ENCODE peak calls at places on chromosome 13, in ten cellular contexts. One of them, this sample, is unnamed.

GRCh38 chr13:33227927-33228644 is 57.5 kb downstream of the STARD13 start:
- DNase-seq in hippocampal formation: no peak
- DNase-seq in activated naive CD4-positive, alpha-beta T cell treated with anti-CD3 and anti-CD28 coated beads, Interleukin-2, amount 50 U/mL, for 72 hours: no peak
- DNase-seq in GM04504: no peak
- DNase-seq in activated T-helper 1 cell treated with Interleukin-2 at 50 U/mL for 16 hours: no peak
- DNase-seq in activated B cell treated with CpG ODN at 0.5 μM for 24 hours: no peak
- DNase-seq in progenitor cell of endocrine pancreas: no peak
- DNase-seq in stimulated activated CD8-positive, alpha-beta memory T cell treated with anti-CD3 and anti-CD28 coated beads, Interleukin-4, amount 100 ng/mL, for 48 hours: no peak
- DNase-seq in ascending aorta: no peak
- DNase-seq in lower leg skin: no peak
- DNase-seq in this sample: no peak

GRCh38 chr13:113309481-113309880 is 12.4 kb downstream of the LAMP1 start:
- DNase-seq in hippocampal formation: no peak
- DNase-seq in activated naive CD4-positive, alpha-beta T cell treated with anti-CD3 and anti-CD28 coated beads, Interleukin-2, amount 50 U/mL, for 72 hours: no peak
- DNase-seq in GM04504: no peak
- DNase-seq in activated T-helper 1 cell treated with Interleukin-2 at 50 U/mL for 16 hours: no peak
- DNase-seq in activated B cell treated with CpG ODN at 0.5 μM for 24 hours: no peak
- DNase-seq in progenitor cell of endocrine pancreas: no peak
- DNase-seq in stimulated activated CD8-positive, alpha-beta memory T cell treated with anti-CD3 and anti-CD28 coated beads, Interleukin-4, amount 100 ng/mL, for 48 hours: no peak
- DNase-seq in ascending aorta: no peak
- DNase-seq in lower leg skin: no peak
- DNase-seq in this sample: no peak

GRCh38 chr13:76848596-76848995 is 37.6 kb downstream of the KCTD12 start:
- DNase-seq in hippocampal formation: no peak
- DNase-seq in activated naive CD4-positive, alpha-beta T cell treated with anti-CD3 and anti-CD28 coated beads, Interleukin-2, amount 50 U/mL, for 72 hours: no peak
- DNase-seq in GM04504: no peak
- DNase-seq in activated T-helper 1 cell treated with Interleukin-2 at 50 U/mL for 16 hours: no peak
- DNase-seq in activated B cell treated with CpG ODN at 0.5 μM for 24 hours: no peak
- DNase-seq in progenitor cell of endocrine pancreas: no peak
- DNase-seq in stimulated activated CD8-positive, alpha-beta memory T cell treated with anti-CD3 and anti-CD28 coated beads, Interleukin-4, amount 100 ng/mL, for 48 hours: no peak
- DNase-seq in ascending aorta: peak; percentile 63
- DNase-seq in lower leg skin: no peak
- DNase-seq in this sample: no peak

GRCh38 chr13:113393226-113393571 is 29.3 kb upstream of the GRTP1 start:
- DNase-seq in hippocampal formation: no peak
- DNase-seq in activated naive CD4-positive, alpha-beta T cell treated with anti-CD3 and anti-CD28 coated beads, Interleukin-2, amount 50 U/mL, for 72 hours: no peak
- DNase-seq in GM04504: no peak
- DNase-seq in activated T-helper 1 cell treated with Interleukin-2 at 50 U/mL for 16 hours: no peak
- DNase-seq in activated B cell treated with CpG ODN at 0.5 μM for 24 hours: no peak
- DNase-seq in progenitor cell of endocrine pancreas: no peak
- DNase-seq in stimulated activated CD8-positive, alpha-beta memory T cell treated with anti-CD3 and anti-CD28 coated beads, Interleukin-4, amount 100 ng/mL, for 48 hours: no peak
- DNase-seq in ascending aorta: peak; percentile 64
- DNase-seq in lower leg skin: peak; percentile 83
- DNase-seq in this sample: no peak

GRCh38 chr13:22736768-22737092 is 444.0 kb upstream of the SGCG start:
- DNase-seq in hippocampal formation: no peak
- DNase-seq in activated naive CD4-positive, alpha-beta T cell treated with anti-CD3 and anti-CD28 coated beads, Interleukin-2, amount 50 U/mL, for 72 hours: no peak
- DNase-seq in GM04504: no peak
- DNase-seq in activated T-helper 1 cell treated with Interleukin-2 at 50 U/mL for 16 hours: no peak
- DNase-seq in activated B cell treated with CpG ODN at 0.5 μM for 24 hours: no peak
- DNase-seq in progenitor cell of endocrine pancreas: no peak
- DNase-seq in stimulated activated CD8-positive, alpha-beta memory T cell treated with anti-CD3 and anti-CD28 coated beads, Interleukin-4, amount 100 ng/mL, for 48 hours: no peak
- DNase-seq in ascending aorta: no peak
- DNase-seq in lower leg skin: no peak
- DNase-seq in this sample: no peak

GRCh38 chr13:49220856-49221614 is 897 bp downstream of the MLNR start:
- DNase-seq in hippocampal formation: no peak
- DNase-seq in activated naive CD4-positive, alpha-beta T cell treated with anti-CD3 and anti-CD28 coated beads, Interleukin-2, amount 50 U/mL, for 72 hours: no peak
- DNase-seq in GM04504: no peak
- DNase-seq in activated T-helper 1 cell treated with Interleukin-2 at 50 U/mL for 16 hours: no peak
- DNase-seq in activated B cell treated with CpG ODN at 0.5 μM for 24 hours: peak; percentile 19
- DNase-seq in progenitor cell of endocrine pancreas: no peak
- DNase-seq in stimulated activated CD8-positive, alpha-beta memory T cell treated with anti-CD3 and anti-CD28 coated beads, Interleukin-4, amount 100 ng/mL, for 48 hours: no peak
- DNase-seq in ascending aorta: no peak
- DNase-seq in lower leg skin: no peak
- DNase-seq in this sample: no peak

GRCh38 chr13:99659234-99659633 is 158.0 kb downstream of the TM9SF2 start:
- DNase-seq in hippocampal formation: no peak
- DNase-seq in activated naive CD4-positive, alpha-beta T cell treated with anti-CD3 and anti-CD28 coated beads, Interleukin-2, amount 50 U/mL, for 72 hours: no peak
- DNase-seq in GM04504: no peak
- DNase-seq in activated T-helper 1 cell treated with Interleukin-2 at 50 U/mL for 16 hours: no peak
- DNase-seq in activated B cell treated with CpG ODN at 0.5 μM for 24 hours: no peak
- DNase-seq in progenitor cell of endocrine pancreas: no peak
- DNase-seq in stimulated activated CD8-positive, alpha-beta memory T cell treated with anti-CD3 and anti-CD28 coated beads, Interleukin-4, amount 100 ng/mL, for 48 hours: no peak
- DNase-seq in ascending aorta: no peak
- DNase-seq in lower leg skin: no peak
- DNase-seq in this sample: no peak

GRCh38 chr13:23356368-23356767 is 77.1 kb downstream of the SACS start:
- DNase-seq in hippocampal formation: no peak
- DNase-seq in activated naive CD4-positive, alpha-beta T cell treated with anti-CD3 and anti-CD28 coated beads, Interleukin-2, amount 50 U/mL, for 72 hours: no peak
- DNase-seq in GM04504: no peak
- DNase-seq in activated T-helper 1 cell treated with Interleukin-2 at 50 U/mL for 16 hours: no peak
- DNase-seq in activated B cell treated with CpG ODN at 0.5 μM for 24 hours: no peak
- DNase-seq in progenitor cell of endocrine pancreas: no peak
- DNase-seq in stimulated activated CD8-positive, alpha-beta memory T cell treated with anti-CD3 and anti-CD28 coated beads, Interleukin-4, amount 100 ng/mL, for 48 hours: no peak
- DNase-seq in ascending aorta: no peak
- DNase-seq in lower leg skin: no peak
- DNase-seq in this sample: no peak